ENCODE peak calls at places on chromosomes 16 and 17, in ten cellular contexts. B is CD8-positive, alpha-beta T cell; E is HCT116; H is astrocyte; M is GM23338; A is IMR-90; C is body of pancreas; S is nephron progenitor cell; P is B cell; F is cardiac muscle cell. J is an unnamed sample.
A peak's percentile ranks its signal among the peaks of the same experiment; 100 is the strongest.

GRCh38 chr16:9053006-9053601 is 38.3 kb upstream of the HAPSTR1 start:
- DNase-seq in B (no peak), E (peak; percentile 74), H (peak; percentile 71), M (peak; percentile 99), A (peak; percentile 75), C (peak; percentile 29), S (peak; percentile 78), P (peak; percentile 11), F (peak; percentile 93), J (no peak)

GRCh38 chr16:8962393-8963009 is 1.2 kb downstream of the USP7 start:
- DNase-seq in B (peak; percentile 16), E (no peak), H (no peak), M (peak; percentile 69), A (no peak), C (peak; percentile 33), S (peak; percentile 35), P (peak; percentile 87), F (no peak), J (no peak)

GRCh38 chr17:64676763-64677162 is 14.7 kb upstream of the SMURF2 start:
- DNase-seq in B (no peak), E (no peak), H (no peak), M (no peak), A (no peak), C (no peak), S (no peak), P (no peak), F (no peak), J (no peak)

GRCh38 chr16:17346774-17347569 is 123.8 kb downstream of the XYLT1 start:
- DNase-seq in B (no peak), E (no peak), H (no peak), M (no peak), A (no peak), C (no peak), S (no peak), P (no peak), F (no peak), J (no peak)

GRCh38 chr17:21289175-21289901 is 4.8 kb downstream of the MAP2K3 start:
- DNase-seq in B (no peak), E (no peak), H (no peak), M (no peak), A (no peak), C (no peak), S (no peak), P (no peak), F (no peak), J (no peak)

GRCh38 chr16:11155284-11155806 is 100.7 kb downstream of the SOCS1 start:
- DNase-seq in B (no peak), E (no peak), H (peak; percentile 97), M (no peak), A (peak; percentile 96), C (no peak), S (no peak), P (no peak), F (peak; percentile 74), J (no peak)

GRCh38 chr17:10117581-10118001 is 80.8 kb downstream of the GAS7 start:
- DNase-seq in B (no peak), E (no peak), H (no peak), M (peak; percentile 29), A (peak; percentile 26), C (no peak), S (no peak), P (peak; percentile 61), F (no peak), J (no peak)

GRCh38 chr17:40331743-40332641 is 23.0 kb downstream of the RARA start:
- DNase-seq in B (no peak), E (no peak), H (peak; percentile 41), M (no peak), A (no peak), C (peak; percentile 88), S (no peak), P (no peak), F (peak; percentile 95), J (no peak)

GRCh38 chr17:6940186-6940649 is 55.6 kb upstream of the ALOX12 start:
- DNase-seq in B (no peak), E (no peak), H (no peak), M (no peak), A (no peak), C (no peak), S (no peak), P (no peak), F (no peak), J (no peak)

GRCh38 chr17:49987681-49988441 is 7.2 kb downstream of the DLX3 start:
- DNase-seq in B (no peak), E (no peak), H (no peak), M (peak; percentile 55), A (no peak), C (no peak), S (no peak), P (no peak), F (peak; percentile 32), J (no peak)

GRCh38 chr17:27944546-27945332 is 51.6 kb upstream of the LYRM9 start:
- DNase-seq in B (no peak), E (no peak), H (no peak), M (peak; percentile 64), A (no peak), C (no peak), S (no peak), P (peak; percentile 24), F (no peak), J (no peak)

GRCh38 chr17:52170963-52171572 is 12.6 kb upstream of the CA10 start:
- DNase-seq in B (no peak), E (no peak), H (no peak), M (peak; percentile 70), A (no peak), C (peak; percentile 37), S (peak; percentile 50), P (no peak), F (peak; percentile 0), J (no peak)

GRCh38 chr17:62870581-62870964 is 62.5 kb upstream of the MARCHF10 start:
- DNase-seq in B (no peak), E (no peak), H (no peak), M (peak; percentile 44), A (no peak), C (no peak), S (peak; percentile 11), P (no peak), F (no peak), J (no peak)

GRCh38 chr16:1645914-1646525 is 32.1 kb upstream of the JPT2 start:
- DNase-seq in B (no peak), E (no peak), H (peak; percentile 20), M (no peak), A (peak; percentile 47), C (no peak), S (no peak), P (no peak), F (no peak), J (no peak)

GRCh38 chr16:57859331-57859730 is 57.0 kb upstream of the KIFC3 start:
- DNase-seq in B (no peak), E (peak; percentile 46), H (peak; percentile 52), M (peak; percentile 77), A (peak; percentile 34), C (no peak), S (no peak), P (no peak), F (peak; percentile 66), J (no peak)
- TF ChIP-seq CTCF in B (no peak), E (peak; percentile 21), H (peak; percentile 46), M (peak; percentile 53), A (peak; percentile 38), C (peak; percentile 14), S (peak; percentile 26), P (no peak), F (peak; percentile 54), J (no peak)

GRCh38 chr17:75698659-75699058 is 22.6 kb upstream of the ITGB4 start:
- DNase-seq in B (no peak), E (no peak), H (no peak), M (no peak), A (no peak), C (no peak), S (no peak), P (no peak), F (no peak), J (no peak)

GRCh38 chr17:75694536-75694935 is 26.7 kb upstream of the ITGB4 start:
- DNase-seq in B (no peak), E (no peak), H (no peak), M (no peak), A (no peak), C (no peak), S (no peak), P (no peak), F (no peak), J (no peak)

GRCh38 chr17:75695141-75695829 is 26.0 kb upstream of the ITGB4 start:
- DNase-seq in B (no peak), E (peak; percentile 87), H (peak; percentile 72), M (no peak), A (peak; percentile 48), C (no peak), S (no peak), P (no peak), F (no peak), J (no peak)

GRCh38 chr17:75695830-75696271 is 25.4 kb upstream of the ITGB4 start:
- DNase-seq in B (no peak), E (no peak), H (no peak), M (no peak), A (no peak), C (no peak), S (no peak), P (no peak), F (no peak), J (no peak)

GRCh38 chr17:75697651-75698291 is 23.5 kb upstream of the ITGB4 start:
- DNase-seq in B (no peak), E (no peak), H (no peak), M (no peak), A (no peak), C (peak; percentile 79), S (no peak), P (no peak), F (no peak), J (no peak)
- TF ChIP-seq CTCF in B (no peak), E (no peak), H (no peak), M (no peak), A (no peak), C (no peak), S (no peak), P (no peak), F (no peak), J (no peak)

GRCh38 chr17:58591455-58591854 is 77.0 kb upstream of the MTMR4 start:
- DNase-seq in B (no peak), E (no peak), H (no peak), M (peak; percentile 42), A (no peak), C (no peak), S (no peak), P (no peak), F (no peak), J (no peak)
- TF ChIP-seq CTCF in B (no peak), E (no peak), H (peak; percentile 5), M (peak; percentile 52), A (no peak), C (no peak), S (peak; percentile 35), P (no peak), F (no peak), J (no peak)

DNA sequence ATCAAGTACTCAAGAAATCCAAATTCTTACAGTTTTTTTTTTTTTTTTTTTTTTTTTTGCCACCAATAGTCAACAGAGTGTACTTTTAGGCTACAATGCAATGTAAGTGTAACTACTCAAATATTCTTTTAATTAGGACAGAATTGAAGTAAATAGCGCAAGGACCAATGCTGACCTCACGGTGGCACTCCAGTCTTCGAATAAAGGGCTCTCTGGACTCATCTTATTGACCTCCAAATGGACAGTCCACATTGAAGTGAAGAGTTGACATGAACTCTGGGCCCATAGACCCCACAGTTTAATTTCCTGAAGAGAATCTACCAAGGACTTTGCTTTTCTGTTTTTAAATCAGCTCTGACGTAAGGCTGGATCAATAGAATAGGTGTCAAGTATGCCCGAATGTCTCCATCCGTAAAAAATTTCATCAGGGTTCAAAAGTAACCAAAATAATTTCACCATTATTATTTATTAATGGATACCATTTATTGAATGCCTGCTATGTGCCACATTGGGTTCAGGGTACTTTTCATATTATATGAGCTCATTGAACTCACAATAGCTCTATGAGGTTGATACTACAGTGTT is 7.3 kb upstream of the DDX52 start:
- DNase-seq in B (no peak), E (peak; percentile 41), H (no peak), M (peak; percentile 66), A (peak; percentile 59), C (peak; percentile 38), S (peak; percentile 43), P (no peak), F (peak; percentile 59), J (no peak)
- TF ChIP-seq CTCF in B (no peak), E (peak; percentile 80), H (peak; percentile 58), M (peak; percentile 66), A (peak; percentile 71), C (peak; percentile 59), S (peak; percentile 61), P (no peak), F (peak; percentile 52), J (no peak)